ENCODE peak calls at places on chromosomes 3 and 15, in six cellular contexts. M is activated CD8-positive, alpha-beta memory T cell treated with anti-CD3 and anti-CD28 coated beads for 24 hours; E is occipital lobe; V is NCI-H774; J is iPS-NIHi11; F is iris pigment epithelial cell. N is an unnamed sample.

GRCh38 chr15:68957686-68958085 is 27.4 kb downstream of the SPESP1 start:
- DNase-seq in J (no peak), V (no peak), F (no peak), E (no peak), M (no peak), N (no peak)

GRCh38 chr3:4720316-4721075 is 227.3 kb downstream of the ITPR1 start:
- DNase-seq in M (no peak), F (peak), J (peak), V (no peak), E (peak), N (peak)

GRCh38 chr3:24929521-24929920 is 434.9 kb upstream of the THRB start:
- DNase-seq in F (no peak), M (no peak), V (no peak), E (no peak), J (no peak), N (no peak)

GRCh38 chr3:111714305-111714704 is 119.2 kb upstream of the ZBED2 start:
- DNase-seq in J (peak), E (peak), M (no peak), F (peak), V (no peak), N (peak)

GRCh38 chr3:39166932-39167532 is 13.6 kb upstream of the CSRNP1 start:
- DNase-seq in J (no peak), M (no peak), V (no peak), E (no peak), F (peak), N (no peak)

GRCh38 chr15:39479916-39480315 is 101.0 kb upstream of the THBS1 start:
- DNase-seq in M (no peak), E (no peak), F (no peak), J (no peak), V (no peak), N (no peak)

GRCh38 chr3:155853214-155854146 is 747 bp downstream of the SLC33A1 start:
- DNase-seq in M (no peak), F (peak), V (no peak), E (peak), J (peak), N (peak)

GRCh38 chr3:32460031-32460749 is 42.5 kb downstream of the CMTM6 start:
- DNase-seq in V (no peak), J (peak), E (no peak), F (no peak), M (peak), N (peak)

GRCh38 chr3:77186728-77187127 is 146.8 kb downstream of the ROBO2 start:
- DNase-seq in J (no peak), E (no peak), V (no peak), M (no peak), F (peak), N (no peak)

GRCh38 chr15:59997070-59997701 is 6.9 kb upstream of the FOXB1 start:
- DNase-seq in M (peak), E (no peak), F (no peak), J (peak), V (peak), N (peak)

GRCh38 chr3:4546346-4547178 is 53.4 kb downstream of the ITPR1 start:
- DNase-seq in V (no peak), M (no peak), F (peak), E (no peak), J (no peak), N (peak)

GRCh38 chr15:29045717-29046116 is 159.9 kb downstream of the APBA2 start:
- DNase-seq in E (no peak), M (peak), J (no peak), V (no peak), F (peak), N (no peak)

GRCh38 chr15:68794869-68795268 is 25.8 kb downstream of the ANP32A start:
- DNase-seq in E (peak), F (no peak), M (no peak), J (no peak), V (no peak), N (peak)

GRCh38 chr3:22565393-22565792 is 637.7 kb upstream of the UBE2E2 start:
- DNase-seq in E (no peak), F (no peak), M (no peak), J (no peak), V (no peak), N (no peak)

GRCh38 chr3:153142961-153143360 is 19.1 kb upstream of the RAP2B start:
- DNase-seq in E (no peak), J (no peak), F (peak), M (no peak), V (no peak), N (no peak)

GRCh38 chr3:51673802-51674654 is 3.0 kb downstream of the TEX264 start:
- DNase-seq in E (no peak), V (no peak), M (no peak), J (no peak), F (no peak), N (peak)

GRCh38 chr3:15271030-15271429 is 61.4 kb downstream of the SH3BP5 start:
- DNase-seq in J (no peak), V (no peak), M (no peak), F (no peak), E (no peak), N (no peak)

GRCh38 chr3:53766706-53767105 is 79.5 kb downstream of the CHDH start:
- DNase-seq in J (no peak), E (no peak), M (no peak), V (no peak), F (no peak), N (no peak)

GRCh38 chr3:142777927-142778326 is 54.1 kb downstream of the TRPC1 start:
- DNase-seq in E (no peak), J (no peak), M (no peak), V (no peak), F (peak), N (no peak)

GRCh38 chr15:70672081-70672480 is 91.3 kb downstream of the UACA start:
- DNase-seq in V (no peak), F (no peak), E (no peak), J (no peak), M (no peak), N (no peak)

GRCh38 chr3:128551464-128551863 is 58.5 kb upstream of the GATA2 start:
- DNase-seq in F (no peak), E (no peak), J (no peak), M (peak), V (no peak), N (no peak)

GRCh38 chr3:11300970-11301369 is 28.8 kb downstream of the ATG7 start:
- DNase-seq in J (no peak), E (no peak), F (peak), V (no peak), M (no peak), N (peak)

GRCh38 chr15:69793783-69794451 is 303.8 kb downstream of the TLE3 start:
- DNase-seq in J (no peak), M (peak), V (no peak), E (no peak), F (no peak), N (no peak)

GRCh38 chr3:98784666-98785600 is 21.8 kb downstream of the ST3GAL6 start:
- DNase-seq in J (no peak), M (no peak), V (no peak), E (no peak), F (peak), N (no peak)

GRCh38 chr3:45178131-45179023 is 32.2 kb upstream of the CDCP1 start:
- DNase-seq in J (no peak), V (no peak), M (no peak), F (peak), E (no peak), N (peak)

GRCh38 chr3:121436641-121437040 is 109.1 kb downstream of the POLQ start:
- DNase-seq in J (no peak), V (no peak), F (peak), E (no peak), M (no peak), N (peak)

GRCh38 chr3:58082047-58082446 is 73.8 kb downstream of the FLNB start:
- DNase-seq in J (no peak), M (no peak), E (no peak), V (no peak), F (peak), N (peak)